ENCODE peak calls at places on chromosomes 5 and 9, in eight cellular contexts. One of them, this sample, is unnamed.

GRCh38 chr9:135714242-135715055 is 12.5 kb downstream of the KCNT1 start:
- DNase-seq in prostate gland: no peak
- DNase-seq in OCI-LY7: no peak
- DNase-seq in BJ: no peak
- DNase-seq in nephron progenitor cell: peak
- DNase-seq in fibroblast of lung: no peak
- DNase-seq in cardiac muscle cell: peak
- DNase-seq in sigmoid colon: no peak
- DNase-seq in this sample: peak

GRCh38 chr5:30368064-30368463 is 825.4 kb upstream of the CDH6 start:
- DNase-seq in prostate gland: no peak
- DNase-seq in nephron progenitor cell: no peak
- DNase-seq in BJ: no peak
- DNase-seq in sigmoid colon: no peak
- DNase-seq in cardiac muscle cell: no peak
- DNase-seq in fibroblast of lung: no peak
- DNase-seq in OCI-LY7: no peak
- DNase-seq in this sample: no peak

GRCh38 chr9:26673276-26673675 is 219.3 kb downstream of the CAAP1 start:
- DNase-seq in nephron progenitor cell: no peak
- DNase-seq in BJ: no peak
- DNase-seq in fibroblast of lung: no peak
- DNase-seq in OCI-LY7: no peak
- DNase-seq in prostate gland: no peak
- DNase-seq in sigmoid colon: no peak
- DNase-seq in cardiac muscle cell: no peak
- DNase-seq in this sample: no peak

GRCh38 chr5:95900383-95900958 is 61.2 kb downstream of the ELL2 start:
- DNase-seq in cardiac muscle cell: peak
- DNase-seq in sigmoid colon: peak
- DNase-seq in nephron progenitor cell: no peak
- DNase-seq in prostate gland: no peak
- DNase-seq in OCI-LY7: no peak
- DNase-seq in fibroblast of lung: peak
- DNase-seq in BJ: peak
- DNase-seq in this sample: peak

GRCh38 chr5:181241393-181241975 is 2.2 kb downstream of the RACK1 start:
- DNase-seq in sigmoid colon: peak
- DNase-seq in BJ: no peak
- DNase-seq in fibroblast of lung: peak
- DNase-seq in cardiac muscle cell: no peak
- DNase-seq in prostate gland: no peak
- DNase-seq in OCI-LY7: peak
- DNase-seq in nephron progenitor cell: no peak
- DNase-seq in this sample: no peak

GRCh38 chr5:158858011-158858410 is 241.7 kb downstream of the EBF1 start:
- DNase-seq in nephron progenitor cell: peak
- DNase-seq in OCI-LY7: no peak
- DNase-seq in fibroblast of lung: no peak
- DNase-seq in sigmoid colon: no peak
- DNase-seq in cardiac muscle cell: peak
- DNase-seq in prostate gland: no peak
- DNase-seq in BJ: no peak
- DNase-seq in this sample: no peak

GRCh38 chr5:102858808-102859207 is 103.7 kb downstream of the PAM start:
- DNase-seq in fibroblast of lung: peak
- DNase-seq in cardiac muscle cell: no peak
- DNase-seq in OCI-LY7: no peak
- DNase-seq in BJ: peak
- DNase-seq in prostate gland: no peak
- DNase-seq in sigmoid colon: no peak
- DNase-seq in nephron progenitor cell: no peak
- DNase-seq in this sample: no peak

GRCh38 chr9:36892279-36892678 is 141.8 kb downstream of the PAX5 start:
- DNase-seq in sigmoid colon: peak
- DNase-seq in cardiac muscle cell: peak
- DNase-seq in BJ: no peak
- DNase-seq in OCI-LY7: no peak
- DNase-seq in fibroblast of lung: no peak
- DNase-seq in nephron progenitor cell: no peak
- DNase-seq in prostate gland: no peak
- DNase-seq in this sample: no peak

GRCh38 chr5:171226864-171227263 is 82.2 kb upstream of the TLX3 start:
- DNase-seq in OCI-LY7: no peak
- DNase-seq in prostate gland: no peak
- DNase-seq in BJ: no peak
- DNase-seq in nephron progenitor cell: no peak
- DNase-seq in fibroblast of lung: no peak
- DNase-seq in sigmoid colon: no peak
- DNase-seq in cardiac muscle cell: no peak
- DNase-seq in this sample: no peak

GRCh38 chr5:180050106-180050929 is 21.2 kb downstream of the RNF130 start:
- DNase-seq in OCI-LY7: no peak
- DNase-seq in sigmoid colon: no peak
- DNase-seq in prostate gland: no peak
- DNase-seq in fibroblast of lung: no peak
- DNase-seq in cardiac muscle cell: no peak
- DNase-seq in nephron progenitor cell: no peak
- DNase-seq in BJ: no peak
- DNase-seq in this sample: no peak

GRCh38 chr5:150574818-150575537 is 65.5 kb upstream of the SYNPO start:
- DNase-seq in BJ: no peak
- DNase-seq in fibroblast of lung: no peak
- DNase-seq in OCI-LY7: no peak
- DNase-seq in sigmoid colon: peak
- DNase-seq in prostate gland: no peak
- DNase-seq in cardiac muscle cell: no peak
- DNase-seq in nephron progenitor cell: no peak
- DNase-seq in this sample: no peak

GRCh38 chr9:27350382-27350781 is 53.4 kb upstream of the EQTN start:
- DNase-seq in sigmoid colon: no peak
- DNase-seq in fibroblast of lung: no peak
- DNase-seq in nephron progenitor cell: no peak
- DNase-seq in prostate gland: no peak
- DNase-seq in OCI-LY7: no peak
- DNase-seq in BJ: no peak
- DNase-seq in cardiac muscle cell: no peak
- DNase-seq in this sample: no peak

GRCh38 chr5:61277190-61277589 is 54.9 kb upstream of the ZSWIM6 start:
- DNase-seq in BJ: no peak
- DNase-seq in fibroblast of lung: peak
- DNase-seq in nephron progenitor cell: no peak
- DNase-seq in cardiac muscle cell: no peak
- DNase-seq in OCI-LY7: no peak
- DNase-seq in prostate gland: no peak
- DNase-seq in sigmoid colon: no peak
- DNase-seq in this sample: no peak
- TF ChIP-seq CTCF in BJ: peak
- TF ChIP-seq CTCF in fibroblast of lung: peak
- TF ChIP-seq CTCF in nephron progenitor cell: no peak
- TF ChIP-seq CTCF in cardiac muscle cell: peak
- TF ChIP-seq CTCF in OCI-LY7: no peak
- TF ChIP-seq CTCF in prostate gland: peak
- TF ChIP-seq CTCF in sigmoid colon: peak
- TF ChIP-seq CTCF in this sample: no peak

DNA sequence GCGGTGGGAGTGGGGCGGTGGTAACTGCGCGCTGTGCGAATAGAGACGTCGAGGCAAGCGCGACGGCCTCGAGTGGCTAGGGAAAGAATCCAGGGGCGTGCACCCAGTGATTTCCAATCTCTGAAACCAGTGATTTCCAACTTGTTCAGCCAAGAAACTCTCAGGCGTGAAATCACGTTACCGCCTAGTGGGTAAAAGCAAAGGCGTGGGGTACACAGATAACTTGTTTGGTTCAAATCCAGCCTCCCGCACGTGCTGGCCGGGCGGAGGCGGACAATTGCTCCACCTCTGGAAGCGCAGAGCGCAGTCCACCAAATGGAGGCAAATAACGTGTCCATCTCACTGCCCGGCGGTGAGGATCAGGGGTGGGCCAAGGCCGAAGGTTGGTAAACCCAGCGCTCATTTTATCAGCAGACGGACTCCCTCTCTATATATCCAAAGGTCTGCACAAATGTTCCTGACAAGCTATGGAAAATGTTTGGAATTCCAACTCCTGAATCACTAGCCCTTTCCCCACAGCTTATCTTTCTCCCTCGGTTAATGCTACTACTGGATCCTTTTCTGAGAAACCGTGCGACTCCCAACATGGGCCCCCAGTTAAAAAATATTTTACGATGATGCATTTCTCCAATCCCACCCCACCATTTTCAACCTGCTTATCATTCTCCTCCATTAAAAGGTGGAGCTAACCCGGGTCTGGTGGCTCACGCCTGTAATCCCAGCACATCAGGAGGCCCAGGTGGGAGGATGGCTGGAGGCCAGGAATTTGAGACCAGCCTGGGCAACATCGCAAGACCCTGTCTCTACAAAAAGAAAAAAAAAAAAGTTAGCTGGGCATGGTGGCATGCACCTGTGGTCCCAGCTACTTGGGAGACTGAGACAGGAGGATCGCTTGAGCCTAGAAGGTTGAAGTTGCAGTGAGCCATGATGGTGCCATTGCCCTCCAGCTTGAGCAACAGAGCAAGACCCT is 950 bp upstream of the FNBP1 start:
- DNase-seq in prostate gland: peak
- DNase-seq in cardiac muscle cell: peak
- DNase-seq in fibroblast of lung: peak
- DNase-seq in nephron progenitor cell: peak
- DNase-seq in BJ: no peak
- DNase-seq in sigmoid colon: peak
- DNase-seq in OCI-LY7: no peak
- DNase-seq in this sample: peak
- TF ChIP-seq CTCF in prostate gland: no peak
- TF ChIP-seq CTCF in cardiac muscle cell: peak
- TF ChIP-seq CTCF in fibroblast of lung: no peak
- TF ChIP-seq CTCF in nephron progenitor cell: no peak
- TF ChIP-seq CTCF in BJ: peak
- TF ChIP-seq CTCF in sigmoid colon: peak
- TF ChIP-seq CTCF in OCI-LY7: no peak
- TF ChIP-seq CTCF in this sample: peak

GRCh38 chr5:32450952-32451351 is 6.4 kb upstream of the ZFR start:
- DNase-seq in BJ: no peak
- DNase-seq in fibroblast of lung: no peak
- DNase-seq in nephron progenitor cell: no peak
- DNase-seq in OCI-LY7: no peak
- DNase-seq in prostate gland: no peak
- DNase-seq in sigmoid colon: no peak
- DNase-seq in cardiac muscle cell: no peak
- DNase-seq in this sample: no peak
- TF ChIP-seq CTCF in BJ: peak
- TF ChIP-seq CTCF in fibroblast of lung: no peak
- TF ChIP-seq CTCF in nephron progenitor cell: peak
- TF ChIP-seq CTCF in OCI-LY7: peak
- TF ChIP-seq CTCF in prostate gland: no peak
- TF ChIP-seq CTCF in sigmoid colon: no peak
- TF ChIP-seq CTCF in cardiac muscle cell: peak
- TF ChIP-seq CTCF in this sample: no peak

GRCh38 chr9:68417762-68418161 is 61.4 kb downstream of the PGM5 start:
- DNase-seq in BJ: no peak
- DNase-seq in prostate gland: no peak
- DNase-seq in nephron progenitor cell: no peak
- DNase-seq in sigmoid colon: no peak
- DNase-seq in fibroblast of lung: no peak
- DNase-seq in OCI-LY7: no peak
- DNase-seq in cardiac muscle cell: peak
- DNase-seq in this sample: no peak

GRCh38 chr9:68418259-68418845 is 61.9 kb downstream of the PGM5 start:
- DNase-seq in cardiac muscle cell: peak
- DNase-seq in fibroblast of lung: no peak
- DNase-seq in nephron progenitor cell: no peak
- DNase-seq in OCI-LY7: no peak
- DNase-seq in BJ: no peak
- DNase-seq in prostate gland: no peak
- DNase-seq in sigmoid colon: no peak
- DNase-seq in this sample: no peak

GRCh38 chr9:68416891-68417570 is 60.6 kb downstream of the PGM5 start:
- DNase-seq in nephron progenitor cell: no peak
- DNase-seq in sigmoid colon: no peak
- DNase-seq in fibroblast of lung: no peak
- DNase-seq in cardiac muscle cell: peak
- DNase-seq in BJ: no peak
- DNase-seq in OCI-LY7: peak
- DNase-seq in prostate gland: no peak
- DNase-seq in this sample: no peak
- TF ChIP-seq CTCF in nephron progenitor cell: no peak
- TF ChIP-seq CTCF in sigmoid colon: no peak
- TF ChIP-seq CTCF in fibroblast of lung: no peak
- TF ChIP-seq CTCF in cardiac muscle cell: peak
- TF ChIP-seq CTCF in BJ: peak
- TF ChIP-seq CTCF in OCI-LY7: peak
- TF ChIP-seq CTCF in prostate gland: no peak
- TF ChIP-seq CTCF in this sample: no peak

GRCh38 chr9:84667571-84668203 is 1.8 kb upstream of the NTRK2 start:
- DNase-seq in BJ: no peak
- DNase-seq in nephron progenitor cell: peak
- DNase-seq in OCI-LY7: no peak
- DNase-seq in cardiac muscle cell: peak
- DNase-seq in fibroblast of lung: peak
- DNase-seq in prostate gland: no peak
- DNase-seq in sigmoid colon: no peak
- DNase-seq in this sample: peak
- TF ChIP-seq CTCF in BJ: peak
- TF ChIP-seq CTCF in nephron progenitor cell: peak
- TF ChIP-seq CTCF in OCI-LY7: peak
- TF ChIP-seq CTCF in cardiac muscle cell: peak
- TF ChIP-seq CTCF in fibroblast of lung: peak
- TF ChIP-seq CTCF in prostate gland: peak
- TF ChIP-seq CTCF in sigmoid colon: no peak
- TF ChIP-seq CTCF in this sample: peak

GRCh38 chr9:89518466-89519392 is 20.8 kb upstream of the SEMA4D start:
- DNase-seq in fibroblast of lung: no peak
- DNase-seq in prostate gland: no peak
- DNase-seq in sigmoid colon: no peak
- DNase-seq in BJ: no peak
- DNase-seq in nephron progenitor cell: no peak
- DNase-seq in cardiac muscle cell: no peak
- DNase-seq in OCI-LY7: peak
- DNase-seq in this sample: no peak
- TF ChIP-seq CTCF in fibroblast of lung: no peak
- TF ChIP-seq CTCF in prostate gland: no peak
- TF ChIP-seq CTCF in sigmoid colon: no peak
- TF ChIP-seq CTCF in BJ: no peak
- TF ChIP-seq CTCF in nephron progenitor cell: no peak
- TF ChIP-seq CTCF in cardiac muscle cell: no peak
- TF ChIP-seq CTCF in OCI-LY7: no peak
- TF ChIP-seq CTCF in this sample: no peak